ENCODE peak calls at places on chromosomes 1 and 21, in six cellular contexts. One of them, this sample, is unnamed.

GRCh38 chr1:169105434-169106094 is 926 bp upstream of the ATP1B1 start:
- DNase-seq in fibroblast of lung: peak
- DNase-seq in GM12878: no peak
- DNase-seq in AG10803: no peak
- DNase-seq in GM06990: peak
- DNase-seq in GM10248: peak
- DNase-seq in this sample: no peak

GRCh38 chr1:213984387-213985180 is 3.2 kb upstream of the PROX1 start:
- DNase-seq in fibroblast of lung: no peak
- DNase-seq in GM12878: no peak
- DNase-seq in AG10803: no peak
- DNase-seq in GM06990: no peak
- DNase-seq in GM10248: no peak
- DNase-seq in this sample: no peak

GRCh38 chr1:30845891-30846290 is 62.7 kb downstream of the SDC3 start:
- DNase-seq in fibroblast of lung: no peak
- DNase-seq in GM12878: no peak
- DNase-seq in AG10803: no peak
- DNase-seq in GM06990: no peak
- DNase-seq in GM10248: no peak
- DNase-seq in this sample: no peak

GRCh38 chr1:237205400-237206064 is 163.5 kb downstream of the RYR2 start:
- DNase-seq in fibroblast of lung: no peak
- DNase-seq in GM12878: no peak
- DNase-seq in AG10803: no peak
- DNase-seq in GM06990: no peak
- DNase-seq in GM10248: no peak
- DNase-seq in this sample: no peak

GRCh38 chr21:45724345-45724961 is 80.9 kb downstream of the PCBP3 start:
- DNase-seq in fibroblast of lung: no peak
- DNase-seq in GM12878: no peak
- DNase-seq in AG10803: no peak
- DNase-seq in GM06990: no peak
- DNase-seq in GM10248: no peak
- DNase-seq in this sample: no peak

GRCh38 chr1:206439205-206439604 is 31.1 kb upstream of the IKBKE start:
- DNase-seq in fibroblast of lung: no peak
- DNase-seq in GM12878: no peak
- DNase-seq in AG10803: no peak
- DNase-seq in GM06990: no peak
- DNase-seq in GM10248: no peak
- DNase-seq in this sample: no peak

GRCh38 chr21:38112219-38112789 is 144.5 kb upstream of the KCNJ15 start:
- DNase-seq in fibroblast of lung: no peak
- DNase-seq in GM12878: no peak
- DNase-seq in AG10803: no peak
- DNase-seq in GM06990: no peak
- DNase-seq in GM10248: no peak
- DNase-seq in this sample: no peak

GRCh38 chr1:117128323-117129079 is 7.0 kb upstream of the TRIM45 start:
- DNase-seq in fibroblast of lung: peak
- DNase-seq in GM12878: no peak
- DNase-seq in AG10803: peak
- DNase-seq in GM06990: no peak
- DNase-seq in GM10248: peak
- DNase-seq in this sample: peak

GRCh38 chr1:30700528-30701265 is 22.7 kb downstream of the MATN1 start:
- DNase-seq in fibroblast of lung: peak
- DNase-seq in GM12878: no peak
- DNase-seq in AG10803: peak
- DNase-seq in GM06990: no peak
- DNase-seq in GM10248: no peak
- DNase-seq in this sample: peak

GRCh38 chr21:36839123-36839522 is 127.3 kb downstream of the HLCS start:
- DNase-seq in fibroblast of lung: peak
- DNase-seq in GM12878: no peak
- DNase-seq in AG10803: peak
- DNase-seq in GM06990: no peak
- DNase-seq in GM10248: no peak
- DNase-seq in this sample: peak

GRCh38 chr1:224169876-224170275 is 13.2 kb upstream of the DEGS1 start:
- DNase-seq in fibroblast of lung: no peak
- DNase-seq in GM12878: no peak
- DNase-seq in AG10803: no peak
- DNase-seq in GM06990: no peak
- DNase-seq in GM10248: no peak
- DNase-seq in this sample: peak

GRCh38 chr1:6427445-6428390 is 3.1 kb downstream of the ESPN start:
- DNase-seq in fibroblast of lung: no peak
- DNase-seq in GM12878: no peak
- DNase-seq in AG10803: no peak
- DNase-seq in GM06990: no peak
- DNase-seq in GM10248: no peak
- DNase-seq in this sample: no peak

GRCh38 chr1:72557446-72558049 is 275.2 kb upstream of the NEGR1 start:
- DNase-seq in fibroblast of lung: peak
- DNase-seq in GM12878: no peak
- DNase-seq in AG10803: peak
- DNase-seq in GM06990: no peak
- DNase-seq in GM10248: no peak
- DNase-seq in this sample: peak

GRCh38 chr1:81499487-81499886 is 301.2 kb upstream of the ADGRL2 start:
- DNase-seq in fibroblast of lung: no peak
- DNase-seq in GM12878: no peak
- DNase-seq in AG10803: no peak
- DNase-seq in GM06990: no peak
- DNase-seq in GM10248: no peak
- DNase-seq in this sample: no peak

GRCh38 chr1:84698718-84699117 is 8.5 kb upstream of the SSX2IP start:
- DNase-seq in fibroblast of lung: peak
- DNase-seq in GM12878: no peak
- DNase-seq in AG10803: peak
- DNase-seq in GM06990: no peak
- DNase-seq in GM10248: no peak
- DNase-seq in this sample: peak

GRCh38 chr1:15154480-15155036 is 1.0 kb downstream of the TMEM51 start:
- DNase-seq in fibroblast of lung: peak
- DNase-seq in GM12878: no peak
- DNase-seq in AG10803: no peak
- DNase-seq in GM06990: no peak
- DNase-seq in GM10248: peak
- DNase-seq in this sample: no peak

GRCh38 chr1:169510060-169510459 is 24.3 kb upstream of the SLC19A2 start:
- DNase-seq in fibroblast of lung: no peak
- DNase-seq in GM12878: no peak
- DNase-seq in AG10803: no peak
- DNase-seq in GM06990: no peak
- DNase-seq in GM10248: no peak
- DNase-seq in this sample: no peak

GRCh38 chr21:35476616-35477395 is 427.7 kb upstream of the RUNX1 start:
- DNase-seq in fibroblast of lung: peak
- DNase-seq in GM12878: no peak
- DNase-seq in AG10803: peak
- DNase-seq in GM06990: no peak
- DNase-seq in GM10248: no peak
- DNase-seq in this sample: peak

GRCh38 chr1:201702936-201703335 is 126.0 kb upstream of the IPO9 start:
- DNase-seq in fibroblast of lung: peak
- DNase-seq in GM12878: no peak
- DNase-seq in AG10803: peak
- DNase-seq in GM06990: no peak
- DNase-seq in GM10248: no peak
- DNase-seq in this sample: peak

GRCh38 chr21:46077674-46078101 is 20.2 kb upstream of the COL6A2 start:
- DNase-seq in fibroblast of lung: no peak
- DNase-seq in GM12878: no peak
- DNase-seq in AG10803: no peak
- DNase-seq in GM06990: no peak
- DNase-seq in GM10248: no peak
- DNase-seq in this sample: no peak

GRCh38 chr21:17682924-17683323 is 70.2 kb upstream of the BTG3 start:
- DNase-seq in fibroblast of lung: no peak
- DNase-seq in GM12878: no peak
- DNase-seq in AG10803: no peak
- DNase-seq in GM06990: no peak
- DNase-seq in GM10248: no peak
- DNase-seq in this sample: no peak

GRCh38 chr1:55185832-55186231 is 29.3 kb downstream of the USP24 start:
- DNase-seq in fibroblast of lung: no peak
- DNase-seq in GM12878: no peak
- DNase-seq in AG10803: no peak
- DNase-seq in GM06990: no peak
- DNase-seq in GM10248: no peak
- DNase-seq in this sample: no peak

GRCh38 chr1:167881069-167881468 is 32.9 kb downstream of the ADCY10 start:
- DNase-seq in fibroblast of lung: peak
- DNase-seq in GM12878: no peak
- DNase-seq in AG10803: no peak
- DNase-seq in GM06990: no peak
- DNase-seq in GM10248: no peak
- DNase-seq in this sample: peak

GRCh38 chr1:3527774-3528173 is 73.3 kb downstream of the ARHGEF16 start:
- DNase-seq in fibroblast of lung: no peak
- DNase-seq in GM12878: no peak
- DNase-seq in AG10803: no peak
- DNase-seq in GM06990: no peak
- DNase-seq in GM10248: no peak
- DNase-seq in this sample: no peak
- TF ChIP-seq CTCF in fibroblast of lung: no peak
- TF ChIP-seq CTCF in GM12878: no peak
- TF ChIP-seq CTCF in AG10803: no peak
- TF ChIP-seq CTCF in GM06990: no peak
- TF ChIP-seq CTCF in GM10248: no peak
- TF ChIP-seq CTCF in this sample: no peak

GRCh38 chr21:40472026-40472425 is 374.9 kb downstream of the DSCAM start:
- DNase-seq in fibroblast of lung: peak
- DNase-seq in GM12878: no peak
- DNase-seq in AG10803: no peak
- DNase-seq in GM06990: no peak
- DNase-seq in GM10248: no peak
- DNase-seq in this sample: peak

GRCh38 chr21:40471103-40471502 is 375.9 kb downstream of the DSCAM start:
- DNase-seq in fibroblast of lung: peak
- DNase-seq in GM12878: no peak
- DNase-seq in AG10803: no peak
- DNase-seq in GM06990: no peak
- DNase-seq in GM10248: no peak
- DNase-seq in this sample: no peak

GRCh38 chr21:40465382-40465781 is 381.6 kb downstream of the DSCAM start:
- DNase-seq in fibroblast of lung: no peak
- DNase-seq in GM12878: no peak
- DNase-seq in AG10803: no peak
- DNase-seq in GM06990: no peak
- DNase-seq in GM10248: no peak
- DNase-seq in this sample: no peak

GRCh38 chr21:40466893-40467483 is 380.0 kb downstream of the DSCAM start:
- DNase-seq in fibroblast of lung: peak
- DNase-seq in GM12878: no peak
- DNase-seq in AG10803: peak
- DNase-seq in GM06990: no peak
- DNase-seq in GM10248: no peak
- DNase-seq in this sample: peak
- TF ChIP-seq CTCF in fibroblast of lung: no peak
- TF ChIP-seq CTCF in GM12878: no peak
- TF ChIP-seq CTCF in AG10803: peak
- TF ChIP-seq CTCF in GM06990: no peak
- TF ChIP-seq CTCF in GM10248: no peak
- TF ChIP-seq CTCF in this sample: peak

DNA sequence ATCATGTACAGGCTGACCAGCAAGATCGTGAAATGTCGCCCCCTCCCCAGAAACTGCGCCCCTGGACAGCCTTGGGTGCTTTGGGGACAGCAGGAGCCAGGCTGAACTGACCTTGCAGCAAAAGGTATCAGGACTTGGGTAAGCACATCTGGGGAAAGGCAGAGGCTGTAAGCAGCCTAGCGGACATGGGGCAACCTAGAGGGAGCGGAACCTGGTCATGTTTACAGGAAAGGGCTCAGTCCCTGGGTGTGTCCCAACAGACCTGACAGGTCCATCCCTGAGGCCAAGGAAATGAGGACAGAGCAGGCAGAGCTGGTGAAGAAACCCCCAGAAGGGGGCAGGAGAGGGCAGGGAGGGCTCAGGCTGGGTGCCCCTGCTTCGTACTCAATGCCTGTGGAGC is 3.1 kb upstream of the S100A8 start:
- DNase-seq in fibroblast of lung: no peak
- DNase-seq in GM12878: no peak
- DNase-seq in AG10803: no peak
- DNase-seq in GM06990: no peak
- DNase-seq in GM10248: no peak
- DNase-seq in this sample: no peak
- TF ChIP-seq CTCF in fibroblast of lung: no peak
- TF ChIP-seq CTCF in GM12878: no peak
- TF ChIP-seq CTCF in AG10803: no peak
- TF ChIP-seq CTCF in GM06990: no peak
- TF ChIP-seq CTCF in GM10248: no peak
- TF ChIP-seq CTCF in this sample: no peak

GRCh38 chr1:88683516-88683847 is 591 bp upstream of the PKN2 start:
- DNase-seq in fibroblast of lung: peak
- DNase-seq in GM12878: no peak
- DNase-seq in AG10803: peak
- DNase-seq in GM06990: no peak
- DNase-seq in GM10248: peak
- DNase-seq in this sample: peak

GRCh38 chr1:88685239-88685604 is 1.1 kb downstream of the PKN2 start:
- DNase-seq in fibroblast of lung: peak
- DNase-seq in GM12878: no peak
- DNase-seq in AG10803: no peak
- DNase-seq in GM06990: no peak
- DNase-seq in GM10248: no peak
- DNase-seq in this sample: peak

GRCh38 chr1:88681223-88681622 is 2.9 kb upstream of the PKN2 start:
- DNase-seq in fibroblast of lung: no peak
- DNase-seq in GM12878: no peak
- DNase-seq in AG10803: no peak
- DNase-seq in GM06990: no peak
- DNase-seq in GM10248: no peak
- DNase-seq in this sample: no peak

GRCh38 chr1:88684482-88685238 is 587 bp downstream of the PKN2 start:
- DNase-seq in fibroblast of lung: peak
- DNase-seq in GM12878: no peak
- DNase-seq in AG10803: peak
- DNase-seq in GM06990: peak
- DNase-seq in GM10248: peak
- DNase-seq in this sample: peak

DNA sequence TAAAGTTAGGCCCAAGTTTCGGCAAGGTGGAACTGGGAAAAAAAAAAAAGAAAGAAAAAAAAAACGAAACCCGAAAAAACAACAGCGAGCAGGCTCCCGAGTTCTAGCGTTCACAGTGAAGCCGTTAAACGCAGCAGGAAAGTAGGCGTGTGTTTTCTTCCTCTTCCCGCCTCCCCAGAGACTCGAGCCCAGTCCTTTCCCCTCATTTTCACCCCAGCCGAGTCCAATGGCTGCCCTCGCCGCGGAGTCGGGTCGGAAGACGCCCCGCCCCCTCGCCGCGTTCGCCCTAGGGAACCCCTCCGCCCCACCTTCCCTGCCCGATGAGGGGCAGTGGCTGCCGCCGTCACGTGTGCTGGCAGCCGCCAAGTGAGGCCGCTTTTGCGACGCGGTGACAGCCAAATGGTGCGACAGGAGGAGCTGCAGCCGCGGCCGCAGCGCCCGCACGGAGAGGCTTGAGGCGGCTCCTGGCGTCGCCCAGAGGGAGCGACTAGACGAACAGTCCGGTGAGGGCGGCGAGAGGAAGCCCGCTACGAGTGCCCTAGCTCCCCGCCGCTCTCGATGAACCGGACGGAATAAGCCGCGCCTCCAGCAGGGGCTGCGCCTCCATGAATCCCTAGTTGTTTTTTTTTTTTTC is at the start of gene PKN2:
- DNase-seq in fibroblast of lung: peak
- DNase-seq in GM12878: peak
- DNase-seq in AG10803: peak
- DNase-seq in GM06990: peak
- DNase-seq in GM10248: peak
- DNase-seq in this sample: peak
- TF ChIP-seq CTCF in fibroblast of lung: peak
- TF ChIP-seq CTCF in GM12878: peak
- TF ChIP-seq CTCF in AG10803: peak
- TF ChIP-seq CTCF in GM06990: peak
- TF ChIP-seq CTCF in GM10248: no peak
- TF ChIP-seq CTCF in this sample: peak